ENCODE peak calls at places on chromosomes 1 and 21, in four cellular contexts. Z, A, Y and K are unnamed samples.

GRCh38 chr1:11339346-11340247 is 66.6 kb downstream of the UBIAD1 start:
- DNase-seq in Z (peak), A (peak), Y (no peak), K (no peak)

GRCh38 chr1:207807395-207808321 is 55.8 kb downstream of the CD46 start:
- DNase-seq in Y (no peak), Z (no peak), A (no peak), K (no peak)

GRCh38 chr1:63774617-63775417 is 1.0 kb downstream of the ROR1 start:
- DNase-seq in A (peak), Z (peak), Y (no peak), K (peak)

GRCh38 chr1:115332813-115333608 is 5.0 kb downstream of the NGF start:
- DNase-seq in Y (no peak), Z (peak), A (no peak), K (peak)

GRCh38 chr21:27108228-27108627 is 141.3 kb upstream of the ADAMTS5 start:
- DNase-seq in Z (no peak), A (no peak), Y (no peak), K (peak)

GRCh38 chr1:196464545-196464944 is 143.7 kb downstream of the KCNT2 start:
- DNase-seq in Z (no peak), A (no peak), Y (no peak), K (peak)

GRCh38 chr1:85274969-85275453 is 1.4 kb downstream of the BCL10 start:
- DNase-seq in Y (no peak), A (no peak), Z (peak), K (peak)

GRCh38 chr1:150186789-150187559 is 37.3 kb downstream of the PLEKHO1 start:
- DNase-seq in Z (peak), Y (peak), A (peak), K (peak)

GRCh38 chr1:119748040-119748439 is 20.7 kb downstream of the HMGCS2 start:
- DNase-seq in A (no peak), Y (no peak), Z (no peak), K (no peak)

GRCh38 chr1:47241114-47242113 is 9.4 kb upstream of the TAL1 start:
- DNase-seq in Z (no peak), Y (no peak), A (no peak), K (no peak)

GRCh38 chr1:30856260-30856790 is 52.2 kb downstream of the SDC3 start:
- DNase-seq in Y (no peak), A (peak), Z (no peak), K (no peak)

GRCh38 chr1:48955774-48956173 is 179.1 kb upstream of the BEND5 start:
- DNase-seq in A (no peak), Z (peak), Y (no peak), K (no peak)

GRCh38 chr21:44420416-44421205 is 34.7 kb upstream of the LRRC3 start:
- DNase-seq in A (no peak), Y (no peak), Z (no peak), K (no peak)

GRCh38 chr1:87683557-87683956 is 354.9 kb downstream of the LMO4 start:
- DNase-seq in A (no peak), Y (no peak), Z (peak), K (no peak)

GRCh38 chr1:62962794-62963776 is 179.2 kb downstream of the ATG4C start:
- DNase-seq in Z (peak), A (no peak), Y (no peak), K (peak)